ENCODE peak calls at places on chromosome 2, in ten cellular contexts. V is astrocyte of the cerebellum, C is cardiac fibroblast, X is heart right ventricle, P is GM12878, S is body of pancreas, D is fibroblast of mammary gland, A is fibroblast of villous mesenchyme, Y is thoracic aorta, L is kidney epithelial cell. O is an unnamed sample.
A peak's percentile ranks its signal among the peaks of the same experiment; 100 is the strongest.

GRCh38 chr2:142876423-142876822 is 1.0 kb upstream of the KYNU start:
- DNase-seq in L (no peak), C (peak; percentile 54), A (no peak), P (no peak), X (no peak), S (no peak), V (no peak), D (peak; percentile 47), Y (no peak), O (no peak)

GRCh38 chr2:166419616-166419934 is 43.8 kb upstream of the SCN9A start:
- DNase-seq in D (peak; percentile 71), V (peak; percentile 57), S (no peak), Y (no peak), C (peak; percentile 76), A (peak; percentile 53), P (no peak), X (no peak), L (peak; percentile 12), O (no peak)

GRCh38 chr2:62570861-62571698 is 65.1 kb upstream of the TMEM17 start:
- DNase-seq in V (no peak), D (no peak), C (peak; percentile 19), Y (no peak), X (peak; percentile 9), A (no peak), L (no peak), P (no peak), S (peak; percentile 58), O (no peak)

GRCh38 chr2:175187378-175187777 is 5.9 kb upstream of the ATP5MC3 start:
- DNase-seq in C (peak; percentile 40), Y (no peak), X (no peak), S (no peak), V (no peak), A (peak; percentile 34), D (peak; percentile 25), L (no peak), P (no peak), O (no peak)

GRCh38 chr2:173652311-173652710 is 297.6 kb downstream of the CDCA7 start:
- DNase-seq in Y (no peak), X (no peak), S (no peak), D (peak; percentile 92), L (peak; percentile 80), A (peak; percentile 71), C (peak; percentile 95), V (peak; percentile 81), P (no peak), O (peak; percentile 62)

GRCh38 chr2:9552491-9553178 is 3.0 kb downstream of the ADAM17 start:
- DNase-seq in L (no peak), Y (no peak), P (no peak), C (peak; percentile 91), D (peak; percentile 85), A (peak; percentile 92), V (no peak), S (no peak), X (no peak), O (no peak)

GRCh38 chr2:239912171-239912937 is 112.8 kb downstream of the NDUFA10 start:
- DNase-seq in X (no peak), V (no peak), D (no peak), S (no peak), A (no peak), P (no peak), C (no peak), L (no peak), Y (no peak), O (no peak)

GRCh38 chr2:96900237-96900636 is 30.4 kb upstream of the SEMA4C start:
- DNase-seq in X (no peak), V (no peak), A (no peak), D (no peak), P (no peak), C (no peak), S (no peak), Y (no peak), L (no peak), O (no peak)

GRCh38 chr2:120225549-120226065 is 2.4 kb upstream of the TMEM185B start:
- DNase-seq in P (no peak), C (no peak), L (no peak), D (no peak), X (no peak), Y (no peak), A (no peak), V (no peak), S (no peak), O (no peak)

GRCh38 chr2:120222186-120223033 is 790 bp downstream of the TMEM185B start:
- DNase-seq in P (no peak), D (no peak), X (no peak), Y (no peak), L (no peak), A (no peak), C (no peak), V (no peak), S (no peak), O (no peak)

GRCh38 chr2:120223034-120223912 is at the start of gene TMEM185B:
- DNase-seq in L (no peak), D (peak; percentile 76), S (peak; percentile 90), A (peak; percentile 84), Y (peak; percentile 54), P (no peak), C (peak; percentile 84), X (peak; percentile 93), V (peak; percentile 29), O (no peak)

GRCh38 chr2:120224735-120225548 is 1.7 kb upstream of the TMEM185B start:
- DNase-seq in P (no peak), D (no peak), X (no peak), C (no peak), S (no peak), V (no peak), Y (no peak), L (no peak), A (no peak), O (no peak)

DNA sequence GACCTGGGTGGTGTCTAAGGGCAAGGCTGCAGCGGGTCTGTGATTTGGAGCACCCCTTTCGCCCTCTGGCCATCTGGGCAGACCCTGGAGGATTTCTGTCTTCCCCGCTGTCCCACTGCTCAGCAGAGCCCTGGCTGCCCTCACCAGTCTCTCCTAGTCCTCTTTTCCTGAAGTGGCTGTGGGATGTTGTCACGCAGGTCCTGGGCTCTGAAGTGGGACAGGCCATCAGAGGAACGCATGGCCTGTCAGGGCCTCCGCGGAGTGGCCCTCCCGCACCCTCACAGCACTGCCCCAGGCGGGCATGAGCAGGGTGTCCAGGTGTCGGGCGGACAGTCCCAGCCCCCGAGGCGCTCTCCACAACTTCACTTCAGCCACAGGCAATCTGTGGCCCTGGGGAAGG is 1.1 kb upstream of the TMEM185B start:
- DNase-seq in L (no peak), D (no peak), A (no peak), S (no peak), P (no peak), C (no peak), V (no peak), Y (no peak), X (no peak), O (no peak)
- H3K4me3 ChIP-seq in L (no peak overlapping the region), D (no peak overlapping the region), A (no peak overlapping the region), S (no peak overlapping the region), P (peak overlapping the region; percentile 81), C (no peak overlapping the region), V (no peak overlapping the region), Y (peak overlapping the region; percentile 96), X (peak overlapping the region; percentile 75), O (no peak overlapping the region)

GRCh38 chr2:222307138-222307756 is 8.4 kb upstream of the PAX3 start:
- DNase-seq in C (no peak), D (no peak), L (no peak), Y (no peak), V (no peak), X (no peak), A (no peak), S (no peak), P (no peak), O (no peak)

GRCh38 chr2:222303828-222304736 is 5.3 kb upstream of the PAX3 start:
- DNase-seq in X (no peak), L (no peak), V (no peak), D (no peak), C (no peak), A (no peak), P (no peak), Y (no peak), S (no peak), O (no peak)

GRCh38 chr2:222306393-222307137 is 7.8 kb upstream of the PAX3 start:
- DNase-seq in X (no peak), Y (no peak), V (no peak), P (no peak), A (no peak), D (no peak), C (no peak), S (no peak), L (no peak), O (no peak)

GRCh38 chr2:222304737-222305509 is 6.1 kb upstream of the PAX3 start:
- DNase-seq in S (no peak), P (no peak), C (no peak), Y (no peak), D (no peak), A (no peak), V (no peak), X (no peak), L (no peak), O (no peak)

GRCh38 chr2:222305510-222306392 is 7.0 kb upstream of the PAX3 start:
- DNase-seq in D (no peak), P (no peak), X (no peak), C (no peak), S (no peak), L (no peak), V (no peak), Y (no peak), A (peak; percentile 16), O (no peak)
- TF ChIP-seq CTCF in D (no peak), P (no peak), X (no peak), C (no peak), S (no peak), L (no peak), V (no peak), Y (no peak), A (no peak), O (no peak)

DNA sequence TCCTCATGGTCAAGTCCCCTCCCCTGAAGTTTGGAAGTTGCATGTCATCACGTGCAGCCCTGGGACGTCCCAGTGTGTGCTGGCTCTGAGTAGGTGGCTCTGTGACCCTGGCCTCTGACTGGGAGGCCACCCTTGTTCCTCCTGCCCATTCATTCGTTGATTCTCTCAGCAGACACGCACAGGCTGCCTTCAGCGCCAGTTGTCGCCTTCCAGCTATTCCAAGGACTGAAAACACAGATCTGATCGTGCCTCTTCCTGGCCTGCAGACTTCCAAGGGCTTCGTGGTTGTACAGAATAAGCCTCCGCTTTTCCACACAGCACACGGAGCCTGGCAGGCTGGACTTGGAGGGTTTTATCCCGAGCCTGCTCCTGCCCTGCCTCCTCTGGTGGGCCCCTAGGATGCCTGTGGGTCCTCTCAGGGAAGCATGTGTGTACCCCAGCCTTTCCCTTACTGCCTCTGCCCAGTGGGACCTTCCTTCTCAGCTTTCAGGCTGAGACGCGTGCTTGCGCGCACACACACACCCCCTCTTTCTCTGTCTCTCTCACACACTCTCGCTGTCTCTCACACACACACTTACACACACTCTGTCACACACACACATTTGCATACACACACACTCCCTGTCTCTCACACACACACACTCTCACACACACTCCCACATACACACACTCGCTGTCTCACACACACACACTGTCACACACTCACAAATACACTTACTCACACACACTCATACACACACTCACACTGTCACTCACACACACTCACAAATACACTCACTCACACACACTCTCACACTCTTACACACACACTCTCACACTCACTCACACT is 17.7 kb downstream of the SH3BP4 start:
- DNase-seq in S (no peak), Y (no peak), X (no peak), P (no peak), D (no peak), V (no peak), L (no peak), C (no peak), A (no peak), O (no peak)
- H3K4me3 ChIP-seq in S (no peak overlapping the region), Y (no peak overlapping the region), X (no peak overlapping the region), P (no peak overlapping the region), D (no peak overlapping the region), V (no peak overlapping the region), L (no peak overlapping the region), C (no peak overlapping the region), A (no peak overlapping the region), O (peak overlapping the region; percentile 18)

GRCh38 chr2:134490535-134490934 is 228.3 kb downstream of the TMEM163 start:
- DNase-seq in L (no peak), V (no peak), C (no peak), S (no peak), P (no peak), X (no peak), D (no peak), A (no peak), Y (no peak), O (no peak)

GRCh38 chr2:134489732-134490384 is 228.9 kb downstream of the TMEM163 start:
- DNase-seq in P (no peak), Y (no peak), L (no peak), X (no peak), D (no peak), C (no peak), A (no peak), V (no peak), S (no peak), O (no peak)

GRCh38 chr2:134491022-134491421 is 227.8 kb downstream of the TMEM163 start:
- DNase-seq in A (no peak), X (no peak), C (no peak), L (no peak), P (no peak), Y (no peak), V (no peak), D (no peak), S (no peak), O (no peak)

GRCh38 chr2:134493797-134494196 is 225.0 kb downstream of the TMEM163 start:
- DNase-seq in L (no peak), P (no peak), S (no peak), X (no peak), Y (no peak), V (no peak), C (no peak), D (no peak), A (no peak), O (no peak)

GRCh38 chr2:134491796-134492441 is 226.9 kb downstream of the TMEM163 start:
- DNase-seq in V (no peak), C (peak; percentile 2), X (peak; percentile 21), D (no peak), A (peak; percentile 6), L (no peak), S (peak; percentile 59), P (no peak), Y (no peak), O (no peak)
- TF ChIP-seq CTCF in V (no peak), C (peak; percentile 13), X (no peak), D (no peak), A (no peak), L (peak; percentile 39), S (no peak), P (no peak), Y (no peak), O (no peak)